ENCODE peak calls at places on chromosomes 6 and 20, in nine cellular contexts. W, I, X, K, A, T, Y, Q and H are unnamed samples.

GRCh38 chr6:30184417-30185031 is 21.2 kb downstream of the TRIM15 start:
- DNase-seq in W (no peak), I (no peak), X (no peak), K (no peak), A (no peak), T (no peak), Y (no peak), Q (no peak), H (no peak)

GRCh38 chr20:53707341-53708102 is 113.9 kb upstream of the ZNF217 start:
- DNase-seq in W (no peak), I (no peak), X (no peak), K (peak; percentile 66), A (no peak), T (no peak), Y (no peak), Q (no peak), H (no peak)

GRCh38 chr6:137949686-137950390 is 82.8 kb downstream of the TNFAIP3 start:
- DNase-seq in W (no peak), I (no peak), X (no peak), K (no peak), A (no peak), T (no peak), Y (no peak), Q (no peak), H (no peak)

GRCh38 chr6:65229768-65230167 is 477.3 kb downstream of the EYS start:
- DNase-seq in W (no peak), I (no peak), X (no peak), K (peak; percentile 17), A (no peak), T (no peak), Y (no peak), Q (no peak), H (no peak)

GRCh38 chr6:148550569-148550968 is 196.3 kb upstream of the UST start:
- DNase-seq in W (no peak), I (no peak), X (no peak), K (no peak), A (no peak), T (no peak), Y (no peak), Q (no peak), H (no peak)

GRCh38 chr6:14396392-14396791 is 278.8 kb downstream of the CD83 start:
- DNase-seq in W (no peak), I (no peak), X (no peak), K (no peak), A (no peak), T (no peak), Y (no peak), Q (no peak), H (no peak)

GRCh38 chr6:128519931-128520435 is 416 bp downstream of the PTPRK start:
- DNase-seq in W (peak; percentile 25), I (peak; percentile 10), X (no peak), K (no peak), A (peak; percentile 50), T (peak; percentile 92), Y (peak; percentile 46), Q (no peak), H (peak; percentile 78)

GRCh38 chr6:35675871-35676459 is 12.8 kb downstream of the FKBP5 start:
- DNase-seq in W (no peak), I (no peak), X (no peak), K (no peak), A (no peak), T (no peak), Y (no peak), Q (no peak), H (no peak)

GRCh38 chr6:15287670-15288069 is 41.8 kb downstream of the JARID2 start:
- DNase-seq in W (no peak), I (peak; percentile 60), X (no peak), K (no peak), A (no peak), T (no peak), Y (no peak), Q (no peak), H (peak; percentile 58)

GRCh38 chr6:33384581-33385020 is 7.0 kb upstream of the KIFC1 start:
- DNase-seq in W (no peak), I (no peak), X (no peak), K (peak; percentile 80), A (no peak), T (no peak), Y (no peak), Q (no peak), H (no peak)

GRCh38 chr6:164086326-164086887 is 671.9 kb downstream of the QKI start:
- DNase-seq in W (no peak), I (no peak), X (no peak), K (no peak), A (no peak), T (no peak), Y (no peak), Q (no peak), H (no peak)

GRCh38 chr6:156830126-156830525 is 52.9 kb downstream of the ARID1B start:
- DNase-seq in W (no peak), I (no peak), X (no peak), K (no peak), A (no peak), T (no peak), Y (no peak), Q (no peak), H (no peak)

GRCh38 chr6:169339025-169339424 is 85.4 kb upstream of the THBS2 start:
- DNase-seq in W (no peak), I (no peak), X (no peak), K (no peak), A (no peak), T (peak; percentile 54), Y (no peak), Q (no peak), H (no peak)

GRCh38 chr6:3798211-3798909 is 46.8 kb upstream of the PXDC1 start:
- DNase-seq in W (no peak), I (no peak), X (no peak), K (no peak), A (no peak), T (no peak), Y (no peak), Q (peak; percentile 38), H (no peak)

GRCh38 chr20:17843246-17844132 is 125.1 kb downstream of the SNX5 start:
- DNase-seq in W (peak; percentile 37), I (no peak), X (peak; percentile 61), K (peak; percentile 97), A (peak; percentile 72), T (no peak), Y (no peak), Q (no peak), H (no peak)

DNA sequence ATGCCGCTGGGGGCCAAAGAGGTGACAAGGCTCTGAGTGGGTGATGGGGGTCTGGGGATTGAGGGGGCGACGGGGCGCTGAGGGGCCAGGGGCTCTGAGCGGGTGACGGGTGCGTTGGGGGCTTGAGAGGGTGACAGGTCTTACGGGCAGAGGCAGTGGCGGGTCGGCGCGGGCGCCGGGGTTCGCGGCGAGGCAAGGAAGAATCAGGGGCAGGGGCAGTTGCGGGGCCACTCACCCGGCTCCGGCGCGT is 146 bp downstream of the ZNFX1 start:
- DNase-seq in W (no peak), I (no peak), X (no peak), K (no peak), A (no peak), T (no peak), Y (no peak), Q (no peak), H (no peak)
- TF ChIP-seq POLR2A in W (peak; percentile 79), I (peak; percentile 55), X (no peak), K (no peak), A (no peak), T (no peak), Y (no peak), Q (no peak), H (peak; percentile 90)

DNA sequence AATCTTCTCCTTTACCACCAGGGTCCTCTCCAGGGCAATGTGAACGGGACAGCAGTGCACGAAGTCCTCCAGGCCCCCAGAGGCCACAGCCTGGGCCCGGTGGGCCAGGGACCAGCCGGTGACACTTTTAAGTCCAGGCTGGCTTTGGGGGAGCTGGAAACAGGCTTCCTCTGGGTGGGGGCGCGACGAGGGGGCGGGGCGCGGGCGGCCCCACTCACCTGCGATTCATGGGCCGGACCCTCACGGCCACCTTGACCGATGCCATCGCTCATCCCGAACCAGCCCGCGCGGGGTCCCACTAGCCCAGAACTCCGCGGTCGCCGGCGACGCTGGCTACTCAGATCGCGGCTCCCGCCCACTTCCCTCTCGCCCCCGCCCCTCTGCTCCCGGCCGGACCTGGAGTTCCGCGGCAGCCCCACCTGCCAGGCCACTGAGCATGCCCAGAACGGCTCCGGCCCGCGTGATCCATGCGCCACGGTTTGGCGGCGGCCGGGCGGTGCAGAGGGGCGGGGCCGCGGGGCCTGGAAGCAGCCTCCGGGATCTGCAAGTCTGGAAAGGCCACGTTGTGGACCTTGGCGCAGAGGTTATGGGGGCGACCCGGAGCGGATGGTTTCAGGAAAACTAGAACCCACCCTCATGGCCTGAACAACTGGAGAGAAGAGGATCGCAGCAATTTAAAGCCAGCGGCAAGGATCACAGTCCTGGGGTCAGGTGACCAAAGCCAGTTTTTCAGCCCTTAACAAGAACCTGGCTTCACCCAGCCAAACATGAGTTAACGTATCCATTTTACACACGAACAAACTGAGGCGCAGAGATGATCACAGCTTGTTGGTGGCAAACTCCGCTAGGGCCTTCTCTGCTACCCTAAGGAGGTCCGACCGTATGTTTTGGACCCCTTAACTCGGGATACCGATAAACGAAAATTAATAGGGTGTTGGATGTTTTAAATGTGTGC is at the start of gene KIF16B:
- DNase-seq in W (peak; percentile 90), I (peak; percentile 52), X (peak; percentile 92), K (peak; percentile 76), A (peak; percentile 93), T (peak; percentile 98), Y (peak; percentile 89), Q (peak; percentile 86), H (peak; percentile 97)
- TF ChIP-seq POLR2A in W (peak; percentile 66), I (no peak), X (no peak), K (no peak), A (peak; percentile 55), T (no peak), Y (peak; percentile 73), Q (peak; percentile 89), H (no peak)

DNA sequence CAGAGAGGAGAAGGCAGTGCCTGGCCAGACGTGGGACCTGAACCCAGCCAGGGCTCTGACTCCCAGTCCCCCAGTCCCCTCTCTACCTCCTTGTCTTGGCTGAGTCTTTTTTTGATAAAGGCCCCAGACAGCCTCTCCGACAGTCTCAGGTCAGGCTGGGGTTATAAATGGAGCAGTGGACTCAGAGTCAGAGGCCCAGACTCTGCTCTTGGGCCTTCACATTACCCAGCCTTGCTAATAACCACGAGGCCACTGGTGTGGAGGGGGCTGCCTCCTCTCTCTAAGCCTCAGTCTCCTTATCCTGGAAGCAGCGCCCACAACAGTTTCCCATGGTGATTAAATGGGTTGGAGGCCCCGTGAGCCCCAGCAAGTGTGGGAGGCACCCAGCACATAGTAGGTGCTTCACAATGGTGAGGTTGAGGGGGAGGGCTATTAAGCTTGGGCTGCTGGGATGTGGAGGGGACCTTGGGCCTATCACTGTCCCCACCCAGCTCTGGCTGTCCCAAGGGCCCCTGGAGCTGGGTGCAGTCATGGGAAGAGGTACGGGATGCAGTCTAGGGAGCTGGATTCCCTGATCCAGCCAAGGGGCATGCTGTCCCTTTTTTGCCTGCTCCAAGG is 35.7 kb downstream of the TGM2 start:
- DNase-seq in W (no peak), I (no peak), X (no peak), K (no peak), A (peak; percentile 10), T (peak; percentile 59), Y (no peak), Q (no peak), H (peak; percentile 25)
- TF ChIP-seq POLR2A in W (no peak), I (no peak), X (no peak), K (no peak), A (no peak), T (no peak), Y (no peak), Q (no peak), H (no peak)

DNA sequence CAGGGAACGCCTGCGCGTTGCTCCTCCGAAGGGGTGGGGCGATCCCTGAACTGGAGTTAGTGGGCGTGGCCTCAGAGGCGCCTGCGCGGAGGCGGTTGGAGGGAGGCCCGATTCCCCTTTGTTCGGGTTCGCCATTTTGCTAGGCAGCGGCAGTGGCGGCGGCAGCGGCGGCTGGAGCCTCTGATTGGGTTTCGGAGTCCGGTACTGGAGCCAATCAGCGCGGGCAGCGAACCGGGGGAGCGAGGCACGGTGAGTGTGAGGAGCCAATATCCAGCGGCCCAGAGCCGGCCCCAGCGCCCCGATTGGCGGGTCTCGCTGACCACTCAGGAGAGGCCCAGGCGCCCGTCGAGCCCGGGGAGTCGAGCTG is at the start of gene NFYA:
- DNase-seq in W (peak; percentile 99), I (peak; percentile 84), X (no peak), K (peak; percentile 99), A (no peak), T (peak; percentile 100), Y (no peak), Q (peak; percentile 98), H (no peak)
- TF ChIP-seq POLR2A in W (no peak), I (no peak), X (no peak), K (no peak), A (no peak), T (no peak), Y (peak; percentile 83), Q (peak; percentile 83), H (no peak)